ENCODE peak calls at places on chromosomes 5 and 9, in ten cellular contexts. Z is endothelial cell of umbilical vein, Y is Caco-2, D is caudate nucleus, F is PC-3, L is ovary, O is iris pigment epithelial cell, E is HT1080, C is GF-D8, Q is GM13976. R is an unnamed sample.

GRCh38 chr5:151596839-151597539 is 5.9 kb upstream of the FAT2 start:
- DNase-seq in Q (no peak), O (peak), F (no peak), D (no peak), Y (peak), E (no peak), C (no peak), L (no peak), Z (no peak), R (no peak)

GRCh38 chr9:6000955-6001354 is 14.5 kb downstream of the RANBP6 start:
- DNase-seq in D (no peak), O (no peak), F (no peak), L (no peak), C (no peak), E (no peak), Y (no peak), Z (no peak), Q (no peak), R (no peak)

GRCh38 chr9:81318571-81318970 is 370.8 kb downstream of the TLE1 start:
- DNase-seq in Y (no peak), E (peak), C (no peak), Q (no peak), F (peak), Z (peak), L (no peak), O (peak), D (no peak), R (no peak)

GRCh38 chr5:84599964-84600363 is 215.3 kb upstream of the EDIL3 start:
- DNase-seq in Z (no peak), E (no peak), O (no peak), Y (no peak), F (no peak), C (no peak), Q (no peak), L (no peak), D (no peak), R (no peak)

GRCh38 chr5:2263763-2264162 is 381.0 kb upstream of the IRX4 start:
- DNase-seq in Z (no peak), D (no peak), F (no peak), L (no peak), Y (no peak), Q (no peak), E (no peak), O (no peak), C (no peak), R (no peak)

GRCh38 chr5:98933446-98934072 is 4.8 kb upstream of the CHD1 start:
- DNase-seq in L (no peak), F (no peak), D (no peak), O (no peak), Z (no peak), E (no peak), Y (no peak), C (peak), Q (peak), R (no peak)

GRCh38 chr5:39716532-39716971 is 291.8 kb upstream of the DAB2 start:
- DNase-seq in Z (peak), L (no peak), F (peak), Q (peak), C (no peak), O (peak), Y (peak), E (peak), D (no peak), R (peak)

GRCh38 chr5:63128018-63128417 is 549.4 kb downstream of the LRRC70 start:
- DNase-seq in O (no peak), Y (no peak), F (peak), L (no peak), E (peak), Z (peak), Q (no peak), D (no peak), C (no peak), R (no peak)

GRCh38 chr5:90645024-90645610 is 86.5 kb downstream of the ADGRV1 start:
- DNase-seq in Q (no peak), Z (no peak), Y (peak), E (peak), O (peak), D (no peak), C (no peak), F (no peak), L (no peak), R (no peak)

GRCh38 chr9:101495810-101496209 is 37.8 kb upstream of the RNF20 start:
- DNase-seq in D (no peak), F (peak), L (no peak), E (no peak), Y (no peak), C (no peak), O (peak), Q (no peak), Z (peak), R (no peak)

GRCh38 chr9:136685792-136686533 is 1.3 kb downstream of the AGPAT2 start:
- DNase-seq in D (no peak), Y (no peak), Q (no peak), E (no peak), F (no peak), C (no peak), Z (no peak), O (peak), L (peak), R (no peak)

GRCh38 chr9:109401169-109401989 is 80.5 kb upstream of the EPB41L4B start:
- DNase-seq in O (peak), Q (peak), D (no peak), E (peak), Y (peak), C (no peak), F (peak), Z (peak), L (no peak), R (peak)

GRCh38 chr9:100474082-100474949 is 1.4 kb downstream of the TMEFF1 start:
- DNase-seq in Z (peak), D (no peak), Y (no peak), F (no peak), E (no peak), Q (peak), L (peak), C (no peak), O (no peak), R (no peak)

GRCh38 chr5:117690603-117691002 is 1116.0 kb upstream of the SEMA6A start:
- DNase-seq in Z (no peak), O (no peak), L (no peak), Q (no peak), E (no peak), D (no peak), Y (no peak), F (no peak), C (no peak), R (no peak)

GRCh38 chr9:125412166-125412565 is 150.5 kb downstream of the GAPVD1 start:
- DNase-seq in D (no peak), Q (no peak), C (no peak), Z (no peak), E (no peak), F (no peak), L (no peak), Y (no peak), O (no peak), R (no peak)

GRCh38 chr9:37784291-37784639 is 599 bp downstream of the EXOSC3 start:
- DNase-seq in E (no peak), L (no peak), C (no peak), F (no peak), Q (no peak), Z (no peak), D (no peak), Y (no peak), O (peak), R (no peak)

GRCh38 chr5:40198736-40199135 is 481.0 kb upstream of the PTGER4 start:
- DNase-seq in F (no peak), E (peak), O (peak), Q (no peak), Z (peak), Y (no peak), L (no peak), D (no peak), C (no peak), R (no peak)

GRCh38 chr5:131417240-131417869 is 153.5 kb downstream of the CDC42SE2 start:
- DNase-seq in Z (peak), E (peak), L (peak), D (peak), F (peak), Y (peak), C (peak), Q (peak), O (peak), R (peak)

R was measured in RPMI8226.